ENCODE peak calls at places on chromosomes 2 and 18, in six cellular contexts. U is epithelial cell of esophagus, R is CD14-positive monocyte, N is foreskin fibroblast, D is WERI-Rb-1, F is upper lobe of right lung. G is an unnamed sample.

GRCh38 chr2:101616411-101616810 is 81.1 kb upstream of the MAP4K4 start:
- DNase-seq in U (no peak), R (no peak), N (peak), D (no peak), F (no peak), G (no peak)

GRCh38 chr18:2948038-2948437 is 64.9 kb downstream of the LPIN2 start:
- DNase-seq in U (peak), R (no peak), N (peak), D (no peak), F (no peak), G (peak)

GRCh38 chr2:42047488-42048317 is at the start of gene PKDCC:
- DNase-seq in U (peak), R (no peak), N (peak), D (peak), F (peak), G (no peak)

GRCh38 chr2:42030829-42031228 is 17.0 kb upstream of the PKDCC start:
- DNase-seq in U (no peak), R (no peak), N (no peak), D (no peak), F (no peak), G (no peak)

GRCh38 chr2:95054016-95054415 is 28.5 kb downstream of the MAL start:
- DNase-seq in U (no peak), R (no peak), N (no peak), D (no peak), F (peak), G (no peak)

GRCh38 chr2:107062173-107062572 is 176.2 kb upstream of the ST6GAL2 start:
- DNase-seq in U (no peak), R (no peak), N (no peak), D (no peak), F (no peak), G (no peak)

GRCh38 chr2:126656311-126657145 is 570 bp downstream of the GYPC start:
- DNase-seq in U (no peak), R (no peak), N (peak), D (no peak), F (peak), G (peak)

GRCh38 chr18:22703883-22704626 is 229.1 kb upstream of the RBBP8 start:
- DNase-seq in U (peak), R (no peak), N (no peak), D (no peak), F (no peak), G (peak)

GRCh38 chr2:53994735-53995538 is 24.1 kb upstream of the PSME4 start:
- DNase-seq in U (no peak), R (no peak), N (no peak), D (no peak), F (no peak), G (no peak)

GRCh38 chr2:64363848-64364247 is 90.1 kb upstream of the LGALSL start:
- DNase-seq in U (no peak), R (no peak), N (no peak), D (peak), F (no peak), G (no peak)

GRCh38 chr2:128364441-128364911 is 45.8 kb upstream of the HS6ST1 start:
- DNase-seq in U (no peak), R (no peak), N (no peak), D (no peak), F (peak), G (no peak)

GRCh38 chr18:75120521-75120920 is 88.4 kb downstream of the PTGR3 start:
- DNase-seq in U (no peak), R (no peak), N (no peak), D (no peak), F (no peak), G (no peak)

GRCh38 chr2:197360744-197361156 is 50.2 kb upstream of the ANKRD44 start:
- DNase-seq in U (peak), R (no peak), N (peak), D (no peak), F (no peak), G (peak)

GRCh38 chr2:197958592-197958991 is 154.2 kb downstream of the PLCL1 start:
- DNase-seq in U (no peak), R (no peak), N (no peak), D (no peak), F (no peak), G (no peak)

GRCh38 chr2:203758841-203759691 is 52.6 kb downstream of the CD28 start:
- DNase-seq in U (peak), R (peak), N (peak), D (no peak), F (no peak), G (peak)

GRCh38 chr2:146701183-146701582 is 1143.6 kb upstream of the ACVR2A start:
- DNase-seq in U (peak), R (no peak), N (no peak), D (peak), F (no peak), G (no peak)
- TF ChIP-seq CTCF in U (no peak), R (no peak), N (no peak), D (no peak), F (no peak), G (peak)

DNA sequence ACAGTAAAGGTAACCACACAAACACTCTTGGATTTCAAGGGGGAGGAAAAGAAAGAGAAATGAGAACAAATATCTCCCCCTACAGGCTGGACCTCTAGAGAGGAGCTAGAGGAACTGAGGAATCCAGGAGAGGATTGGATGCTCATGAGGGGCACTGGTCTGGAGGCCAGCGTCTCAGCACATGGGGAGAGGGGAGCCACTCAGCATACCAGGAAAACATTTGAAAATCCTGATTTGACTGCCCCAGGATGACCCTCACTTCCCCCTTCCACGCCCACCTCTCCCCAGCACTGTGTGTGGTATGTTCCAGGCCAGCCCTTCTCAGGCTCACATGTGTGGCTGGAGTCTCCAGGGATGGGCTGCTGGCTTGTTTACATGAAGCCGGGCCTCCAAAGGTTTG is 396.8 kb upstream of the ID2 start:
- DNase-seq in U (no peak), R (no peak), N (no peak), D (no peak), F (no peak), G (no peak)
- TF ChIP-seq CTCF in U (no peak), R (peak), N (no peak), D (peak), F (peak), G (peak)

GRCh38 chr2:142188562-142188961 is 57.7 kb upstream of the LRP1B start:
- DNase-seq in U (no peak), R (no peak), N (no peak), D (no peak), F (no peak), G (no peak)
- TF ChIP-seq CTCF in U (no peak), R (no peak), N (no peak), D (no peak), F (no peak), G (no peak)

GRCh38 chr2:51710222-51710621 is 678.3 kb upstream of the NRXN1 start:
- DNase-seq in U (peak), R (no peak), N (no peak), D (peak), F (no peak), G (no peak)
- TF ChIP-seq CTCF in U (no peak), R (no peak), N (no peak), D (peak), F (no peak), G (no peak)

DNA sequence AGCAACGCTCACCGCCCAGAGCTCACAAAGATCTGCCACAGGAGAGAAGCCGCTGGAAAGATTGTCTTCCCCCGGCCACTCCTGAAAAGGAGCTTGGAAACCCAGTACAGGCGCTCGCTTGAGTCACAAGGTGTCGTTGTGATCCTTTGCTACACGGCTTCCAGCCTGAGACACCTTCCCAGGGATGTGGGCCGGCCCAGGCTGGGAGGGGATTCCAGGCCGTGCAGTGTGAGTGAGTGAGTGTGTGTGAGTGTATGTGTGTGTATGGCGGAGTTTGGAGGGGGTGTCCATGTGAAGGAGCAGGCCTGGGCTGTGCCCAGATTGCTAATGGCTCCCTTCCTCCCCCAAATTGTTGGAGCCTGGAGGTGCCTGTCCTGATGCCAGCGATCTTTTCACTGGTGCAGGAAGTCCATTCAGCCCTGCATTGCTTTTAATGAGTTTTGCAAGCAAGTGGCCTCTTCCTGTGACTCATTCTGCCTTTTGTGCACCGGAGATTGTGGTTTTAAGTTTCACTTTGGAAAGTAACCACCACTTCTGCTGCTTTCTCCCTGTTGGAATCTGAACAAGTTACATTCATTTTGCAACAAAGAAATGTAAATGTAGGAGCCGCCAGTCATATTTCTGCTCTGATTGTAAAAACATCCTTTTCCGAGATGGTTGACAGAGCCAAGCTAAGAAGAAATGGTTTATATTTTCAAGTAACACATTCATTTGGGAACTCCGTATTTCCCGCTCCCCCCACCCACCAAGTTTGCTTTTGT is 83.7 kb downstream of the LPIN1 start:
- DNase-seq in U (peak), R (peak), N (peak), D (peak), F (peak), G (peak)
- TF ChIP-seq CTCF in U (peak), R (no peak), N (peak), D (peak), F (peak), G (peak)

GRCh38 chr2:119245841-119246230 is 22.2 kb downstream of the STEAP3 start:
- DNase-seq in U (no peak), R (no peak), N (no peak), D (no peak), F (no peak), G (no peak)
- TF ChIP-seq CTCF in U (no peak), R (no peak), N (no peak), D (no peak), F (no peak), G (no peak)

DNA sequence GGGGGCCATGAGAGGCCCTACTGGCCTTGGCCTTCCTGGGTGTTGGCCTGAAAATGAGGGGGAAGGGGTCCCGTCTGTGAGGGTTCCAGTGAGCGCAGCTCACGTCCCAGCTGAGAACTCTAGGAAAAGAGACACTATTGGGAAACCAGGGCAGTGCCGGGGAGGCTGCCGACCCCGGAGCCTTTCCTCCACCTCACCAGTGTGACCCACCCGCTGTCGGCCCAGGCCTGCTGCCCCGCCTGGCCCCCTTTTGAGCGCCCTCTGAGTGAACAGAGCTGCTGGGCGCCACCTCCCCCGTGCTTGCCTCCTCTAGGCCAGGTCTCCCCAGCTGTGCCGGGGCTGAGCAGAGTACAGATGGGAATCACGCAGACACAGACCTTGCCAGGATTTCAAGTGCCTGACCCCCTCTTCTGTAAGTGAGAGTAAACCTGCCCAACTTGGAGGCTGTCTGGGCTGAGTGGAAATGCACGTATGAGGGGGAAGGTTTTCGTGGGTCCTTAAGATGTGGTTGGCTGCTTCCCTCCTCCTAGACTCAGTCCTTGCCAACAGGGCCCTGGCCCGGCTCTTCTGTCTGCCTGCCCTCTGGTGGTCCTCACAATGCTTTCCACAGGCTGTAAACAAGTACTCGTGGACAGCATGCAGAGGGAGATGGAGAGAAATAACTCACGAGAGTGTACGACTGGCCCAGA is 17.3 kb upstream of the ARHGEF4 start:
- DNase-seq in U (no peak), R (no peak), N (no peak), D (no peak), F (peak), G (no peak)
- TF ChIP-seq CTCF in U (no peak), R (no peak), N (no peak), D (peak), F (no peak), G (no peak)

DNA sequence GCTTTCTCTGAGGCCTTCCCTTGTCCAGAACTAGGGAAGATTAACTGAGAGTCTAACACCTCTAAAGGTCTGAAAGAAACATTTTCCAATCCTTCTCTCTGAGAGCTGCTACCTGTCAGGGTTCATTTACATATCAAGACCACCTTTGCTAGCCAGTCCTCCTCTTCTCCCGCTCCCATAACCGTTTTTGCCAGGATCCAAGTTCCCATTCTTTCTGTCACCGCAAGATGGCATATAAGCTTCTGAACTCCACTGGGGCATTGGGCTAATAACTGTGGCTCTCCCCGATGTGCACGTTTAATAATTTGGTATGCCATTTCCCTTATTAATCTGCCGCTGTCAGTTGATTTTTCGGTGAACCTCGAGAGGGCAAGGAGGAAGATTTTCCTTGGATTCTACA is 510.3 kb upstream of the CNTNAP5 start:
- DNase-seq in U (no peak), R (no peak), N (no peak), D (no peak), F (no peak), G (no peak)
- TF ChIP-seq CTCF in U (peak), R (no peak), N (no peak), D (no peak), F (no peak), G (no peak)